ENCODE peak calls at places on chromosomes 16 and 17, in six cellular contexts. C, T, W, H, M and P are unnamed samples.

GRCh38 chr17:68719431-68719830 is 118.3 kb upstream of the FAM20A start:
- DNase-seq in H (no peak), W (no peak), M (no peak), T (no peak), C (no peak), P (no peak)

GRCh38 chr17:44830359-44831269 is 527 bp upstream of the GJC1 start:
- DNase-seq in T (no peak), H (peak), C (no peak), W (peak), M (no peak), P (no peak)

GRCh38 chr16:87333101-87333500 is 15.9 kb upstream of the C16orf95 start:
- DNase-seq in H (no peak), M (no peak), C (no peak), T (no peak), W (no peak), P (no peak)

GRCh38 chr17:71986886-71987285 is 133.9 kb upstream of the SOX9 start:
- DNase-seq in M (no peak), H (no peak), W (no peak), T (no peak), C (no peak), P (no peak)

GRCh38 chr17:12680407-12680897 is 14.8 kb downstream of the MYOCD start:
- DNase-seq in H (no peak), C (no peak), M (no peak), T (no peak), W (no peak), P (no peak)

GRCh38 chr17:63250830-63251229 is 195.3 kb downstream of the CYB561 start:
- DNase-seq in C (no peak), H (no peak), M (no peak), W (no peak), T (no peak), P (no peak)

GRCh38 chr16:86951831-86952598 is 365.2 kb downstream of the C16orf95 start:
- DNase-seq in W (peak), T (no peak), M (peak), H (no peak), C (no peak), P (peak)

GRCh38 chr16:787261-787966 is 767 bp downstream of the RPUSD1 start:
- DNase-seq in H (no peak), M (no peak), T (no peak), C (no peak), W (no peak), P (no peak)

GRCh38 chr16:69040144-69040909 is 65.1 kb upstream of the HAS3 start:
- DNase-seq in H (no peak), C (no peak), W (no peak), T (no peak), M (no peak), P (no peak)

GRCh38 chr17:3788200-3788599 is 12.8 kb downstream of the ITGAE start:
- DNase-seq in T (no peak), W (no peak), M (no peak), H (no peak), C (no peak), P (no peak)

GRCh38 chr16:50601341-50601740 is 53.1 kb downstream of the NKD1 start:
- DNase-seq in C (no peak), M (no peak), W (no peak), T (no peak), H (no peak), P (no peak)

GRCh38 chr16:1781758-1782407 is 488 bp downstream of the SPSB3 start:
- DNase-seq in T (no peak), H (no peak), C (no peak), M (no peak), W (peak), P (no peak)

GRCh38 chr16:3465301-3465700 is 21.8 kb downstream of the NAA60 start:
- DNase-seq in T (no peak), M (no peak), C (no peak), W (no peak), H (no peak), P (no peak)

GRCh38 chr16:78553268-78554044 is 454.0 kb downstream of the WWOX start:
- DNase-seq in H (no peak), T (no peak), W (no peak), M (no peak), C (no peak), P (no peak)

GRCh38 chr17:63696381-63696961 is 3.5 kb downstream of the LIMD2 start:
- DNase-seq in T (no peak), W (peak), C (no peak), M (no peak), H (no peak), P (no peak)

GRCh38 chr17:78995761-78996451 is 13.7 kb downstream of the CANT1 start:
- DNase-seq in C (no peak), M (no peak), W (no peak), T (no peak), H (no peak), P (no peak)

GRCh38 chr17:79231766-79232287 is 157.2 kb downstream of the ENGASE start:
- DNase-seq in M (no peak), T (no peak), W (no peak), C (no peak), H (no peak), P (no peak)

GRCh38 chr16:4016648-4017047 is 99.6 kb downstream of the ADCY9 start:
- DNase-seq in C (no peak), T (no peak), W (no peak), M (no peak), H (no peak), P (no peak)

GRCh38 chr17:46764709-46765401 is 53.6 kb downstream of the WNT3 start:
- DNase-seq in C (no peak), T (no peak), M (no peak), H (no peak), W (no peak), P (peak)

GRCh38 chr17:28367641-28368305 is 2.3 kb downstream of the VTN start:
- DNase-seq in H (no peak), M (no peak), T (no peak), C (no peak), W (no peak), P (no peak)

GRCh38 chr16:11101695-11102522 is 154.1 kb downstream of the SOCS1 start:
- DNase-seq in T (no peak), M (no peak), C (no peak), H (no peak), W (no peak), P (no peak)

GRCh38 chr16:58366247-58367031 is 25.8 kb upstream of the GINS3 start:
- DNase-seq in T (no peak), W (no peak), M (peak), H (no peak), C (no peak), P (peak)

GRCh38 chr17:83156408-83156807 is 77.0 kb downstream of the METRNL start:
- DNase-seq in C (no peak), W (no peak), M (no peak), T (no peak), H (no peak), P (no peak)

GRCh38 chr16:79316004-79316458 is 284.5 kb downstream of the MAF start:
- DNase-seq in C (no peak), H (no peak), M (no peak), T (peak), W (no peak), P (no peak)

GRCh38 chr16:22844426-22844825 is 30.5 kb downstream of the HS3ST2 start:
- DNase-seq in M (no peak), W (no peak), H (no peak), T (no peak), C (no peak), P (no peak)

GRCh38 chr17:19677736-19678379 is 29.3 kb downstream of the ALDH3A2 start:
- DNase-seq in T (no peak), C (no peak), H (no peak), M (no peak), W (no peak), P (no peak)